ENCODE peak calls at places on chromosome X, in ten cellular contexts. One of them, this sample, is unnamed.

GRCh38 chrX:51804741-51805140 is 61.5 kb downstream of the GSPT2 start:
- DNase-seq in OCI-LY7: no peak
- DNase-seq in breast epithelium: no peak
- DNase-seq in MM.1S: no peak
- DNase-seq in ovary: no peak
- DNase-seq in lower lobe of right lung: no peak
- DNase-seq in CD8-positive, alpha-beta T cell: no peak
- DNase-seq in AG09309: no peak
- DNase-seq in heart right ventricle: no peak
- DNase-seq in right lobe of liver: no peak
- DNase-seq in this sample: no peak

GRCh38 chrX:14095702-14096101 is 66.0 kb upstream of the GEMIN8 start:
- DNase-seq in MM.1S: peak
- DNase-seq in heart right ventricle: peak
- DNase-seq in breast epithelium: peak
- DNase-seq in right lobe of liver: no peak
- DNase-seq in lower lobe of right lung: no peak
- DNase-seq in OCI-LY7: peak
- DNase-seq in AG09309: peak
- DNase-seq in ovary: peak
- DNase-seq in CD8-positive, alpha-beta T cell: peak
- DNase-seq in this sample: peak

GRCh38 chrX:15497865-15498264 is 2.7 kb upstream of the BMX start:
- DNase-seq in ovary: peak
- DNase-seq in right lobe of liver: peak
- DNase-seq in AG09309: no peak
- DNase-seq in lower lobe of right lung: no peak
- DNase-seq in MM.1S: peak
- DNase-seq in OCI-LY7: peak
- DNase-seq in CD8-positive, alpha-beta T cell: peak
- DNase-seq in heart right ventricle: peak
- DNase-seq in breast epithelium: no peak
- DNase-seq in this sample: peak

GRCh38 chrX:102765217-102765616 is 44.7 kb downstream of the GPRASP3 start:
- DNase-seq in CD8-positive, alpha-beta T cell: no peak
- DNase-seq in heart right ventricle: peak
- DNase-seq in MM.1S: no peak
- DNase-seq in right lobe of liver: no peak
- DNase-seq in breast epithelium: no peak
- DNase-seq in OCI-LY7: no peak
- DNase-seq in ovary: no peak
- DNase-seq in lower lobe of right lung: no peak
- DNase-seq in AG09309: peak
- DNase-seq in this sample: peak

GRCh38 chrX:100316987-100317386 is 93.1 kb downstream of the PCDH19 start:
- DNase-seq in MM.1S: no peak
- DNase-seq in heart right ventricle: peak
- DNase-seq in OCI-LY7: no peak
- DNase-seq in breast epithelium: no peak
- DNase-seq in ovary: no peak
- DNase-seq in AG09309: no peak
- DNase-seq in CD8-positive, alpha-beta T cell: no peak
- DNase-seq in lower lobe of right lung: peak
- DNase-seq in right lobe of liver: no peak
- DNase-seq in this sample: no peak

GRCh38 chrX:112766774-112767173 is 73.9 kb downstream of the AMOT start:
- DNase-seq in heart right ventricle: no peak
- DNase-seq in CD8-positive, alpha-beta T cell: no peak
- DNase-seq in lower lobe of right lung: no peak
- DNase-seq in MM.1S: no peak
- DNase-seq in right lobe of liver: no peak
- DNase-seq in AG09309: no peak
- DNase-seq in OCI-LY7: no peak
- DNase-seq in breast epithelium: no peak
- DNase-seq in ovary: no peak
- DNase-seq in this sample: no peak

GRCh38 chrX:16727637-16728036 is 8.2 kb downstream of the SYAP1 start:
- DNase-seq in right lobe of liver: no peak
- DNase-seq in AG09309: no peak
- DNase-seq in lower lobe of right lung: no peak
- DNase-seq in OCI-LY7: no peak
- DNase-seq in breast epithelium: no peak
- DNase-seq in ovary: no peak
- DNase-seq in CD8-positive, alpha-beta T cell: no peak
- DNase-seq in heart right ventricle: no peak
- DNase-seq in MM.1S: no peak
- DNase-seq in this sample: no peak

GRCh38 chrX:55196688-55197087 is 23.5 kb upstream of the PAGE5 start:
- DNase-seq in ovary: no peak
- DNase-seq in lower lobe of right lung: no peak
- DNase-seq in right lobe of liver: no peak
- DNase-seq in breast epithelium: no peak
- DNase-seq in MM.1S: no peak
- DNase-seq in OCI-LY7: no peak
- DNase-seq in CD8-positive, alpha-beta T cell: no peak
- DNase-seq in heart right ventricle: no peak
- DNase-seq in AG09309: no peak
- DNase-seq in this sample: no peak

GRCh38 chrX:31483336-31483735 is 411.5 kb upstream of the FTHL17 start:
- DNase-seq in MM.1S: no peak
- DNase-seq in OCI-LY7: no peak
- DNase-seq in heart right ventricle: no peak
- DNase-seq in ovary: no peak
- DNase-seq in lower lobe of right lung: no peak
- DNase-seq in CD8-positive, alpha-beta T cell: no peak
- DNase-seq in AG09309: peak
- DNase-seq in breast epithelium: peak
- DNase-seq in right lobe of liver: no peak
- DNase-seq in this sample: peak

GRCh38 chrX:103417370-103417769 is 41.0 kb downstream of the BEX3 start:
- DNase-seq in ovary: no peak
- DNase-seq in right lobe of liver: no peak
- DNase-seq in MM.1S: no peak
- DNase-seq in OCI-LY7: no peak
- DNase-seq in AG09309: no peak
- DNase-seq in CD8-positive, alpha-beta T cell: no peak
- DNase-seq in lower lobe of right lung: no peak
- DNase-seq in heart right ventricle: no peak
- DNase-seq in breast epithelium: no peak
- DNase-seq in this sample: no peak

GRCh38 chrX:153999359-154000037 is 20.2 kb downstream of the IRAK1 start:
- DNase-seq in MM.1S: no peak
- DNase-seq in breast epithelium: no peak
- DNase-seq in heart right ventricle: no peak
- DNase-seq in lower lobe of right lung: no peak
- DNase-seq in AG09309: no peak
- DNase-seq in right lobe of liver: no peak
- DNase-seq in OCI-LY7: no peak
- DNase-seq in CD8-positive, alpha-beta T cell: no peak
- DNase-seq in ovary: no peak
- DNase-seq in this sample: no peak

GRCh38 chrX:11893933-11894710 is 136.1 kb downstream of the MSL3 start:
- DNase-seq in MM.1S: no peak
- DNase-seq in right lobe of liver: no peak
- DNase-seq in OCI-LY7: no peak
- DNase-seq in breast epithelium: no peak
- DNase-seq in ovary: no peak
- DNase-seq in lower lobe of right lung: no peak
- DNase-seq in CD8-positive, alpha-beta T cell: no peak
- DNase-seq in AG09309: no peak
- DNase-seq in heart right ventricle: no peak
- DNase-seq in this sample: no peak

GRCh38 chrX:11886745-11887144 is 128.7 kb downstream of the MSL3 start:
- DNase-seq in breast epithelium: no peak
- DNase-seq in right lobe of liver: no peak
- DNase-seq in CD8-positive, alpha-beta T cell: no peak
- DNase-seq in OCI-LY7: no peak
- DNase-seq in lower lobe of right lung: no peak
- DNase-seq in ovary: no peak
- DNase-seq in MM.1S: no peak
- DNase-seq in heart right ventricle: no peak
- DNase-seq in AG09309: no peak
- DNase-seq in this sample: peak

GRCh38 chrX:11890843-11891514 is 132.9 kb downstream of the MSL3 start:
- DNase-seq in OCI-LY7: no peak
- DNase-seq in lower lobe of right lung: peak
- DNase-seq in MM.1S: no peak
- DNase-seq in right lobe of liver: no peak
- DNase-seq in ovary: no peak
- DNase-seq in CD8-positive, alpha-beta T cell: no peak
- DNase-seq in heart right ventricle: peak
- DNase-seq in breast epithelium: peak
- DNase-seq in AG09309: no peak
- DNase-seq in this sample: no peak

GRCh38 chrX:11887175-11887574 is 129.1 kb downstream of the MSL3 start:
- DNase-seq in lower lobe of right lung: no peak
- DNase-seq in ovary: no peak
- DNase-seq in right lobe of liver: no peak
- DNase-seq in CD8-positive, alpha-beta T cell: no peak
- DNase-seq in breast epithelium: no peak
- DNase-seq in AG09309: no peak
- DNase-seq in MM.1S: no peak
- DNase-seq in heart right ventricle: no peak
- DNase-seq in OCI-LY7: no peak
- DNase-seq in this sample: no peak

GRCh38 chrX:11888421-11888820 is 130.4 kb downstream of the MSL3 start:
- DNase-seq in heart right ventricle: no peak
- DNase-seq in lower lobe of right lung: no peak
- DNase-seq in AG09309: no peak
- DNase-seq in CD8-positive, alpha-beta T cell: no peak
- DNase-seq in ovary: no peak
- DNase-seq in OCI-LY7: no peak
- DNase-seq in breast epithelium: no peak
- DNase-seq in MM.1S: no peak
- DNase-seq in right lobe of liver: no peak
- DNase-seq in this sample: no peak
- TF ChIP-seq CTCF in heart right ventricle: no peak
- TF ChIP-seq CTCF in lower lobe of right lung: no peak
- TF ChIP-seq CTCF in AG09309: no peak
- TF ChIP-seq CTCF in CD8-positive, alpha-beta T cell: no peak
- TF ChIP-seq CTCF in ovary: no peak
- TF ChIP-seq CTCF in OCI-LY7: no peak
- TF ChIP-seq CTCF in breast epithelium: no peak
- TF ChIP-seq CTCF in MM.1S: no peak
- TF ChIP-seq CTCF in right lobe of liver: no peak
- TF ChIP-seq CTCF in this sample: no peak

GRCh38 chrX:114964374-114964773 is 53.0 kb downstream of the IL13RA2 start:
- DNase-seq in MM.1S: no peak
- DNase-seq in ovary: no peak
- DNase-seq in OCI-LY7: no peak
- DNase-seq in right lobe of liver: no peak
- DNase-seq in heart right ventricle: no peak
- DNase-seq in AG09309: no peak
- DNase-seq in CD8-positive, alpha-beta T cell: no peak
- DNase-seq in breast epithelium: no peak
- DNase-seq in lower lobe of right lung: no peak
- DNase-seq in this sample: peak

GRCh38 chrX:114962209-114962608 is 55.2 kb downstream of the IL13RA2 start:
- DNase-seq in right lobe of liver: no peak
- DNase-seq in AG09309: no peak
- DNase-seq in MM.1S: no peak
- DNase-seq in ovary: no peak
- DNase-seq in lower lobe of right lung: no peak
- DNase-seq in CD8-positive, alpha-beta T cell: no peak
- DNase-seq in heart right ventricle: no peak
- DNase-seq in breast epithelium: no peak
- DNase-seq in OCI-LY7: no peak
- DNase-seq in this sample: no peak

DNA sequence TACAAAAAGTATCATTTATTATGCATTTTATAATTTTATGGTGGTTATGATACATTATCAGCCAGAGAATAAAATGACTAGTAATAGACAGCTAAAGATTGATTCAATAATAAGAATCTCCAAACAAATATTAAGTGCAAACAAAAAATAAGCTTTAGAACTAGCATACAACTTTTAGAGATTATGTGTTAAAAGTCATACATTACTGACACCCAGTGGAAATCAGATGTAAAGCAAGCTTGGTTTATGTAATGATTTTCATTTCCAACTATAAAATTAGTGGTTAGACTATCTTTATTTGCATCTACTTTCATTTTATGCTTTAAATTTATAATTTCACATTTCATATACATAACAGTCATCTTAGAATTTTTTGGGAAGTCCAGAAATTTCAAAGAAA is 57.7 kb downstream of the IL13RA2 start:
- DNase-seq in ovary: no peak
- DNase-seq in MM.1S: peak
- DNase-seq in heart right ventricle: no peak
- DNase-seq in right lobe of liver: no peak
- DNase-seq in OCI-LY7: no peak
- DNase-seq in breast epithelium: no peak
- DNase-seq in CD8-positive, alpha-beta T cell: no peak
- DNase-seq in AG09309: no peak
- DNase-seq in lower lobe of right lung: no peak
- DNase-seq in this sample: no peak
- TF ChIP-seq CTCF in ovary: no peak
- TF ChIP-seq CTCF in MM.1S: peak
- TF ChIP-seq CTCF in heart right ventricle: no peak
- TF ChIP-seq CTCF in right lobe of liver: peak
- TF ChIP-seq CTCF in OCI-LY7: peak
- TF ChIP-seq CTCF in breast epithelium: peak
- TF ChIP-seq CTCF in CD8-positive, alpha-beta T cell: no peak
- TF ChIP-seq CTCF in AG09309: peak
- TF ChIP-seq CTCF in lower lobe of right lung: peak
- TF ChIP-seq CTCF in this sample: peak

GRCh38 chrX:56974408-56974807 is 20.9 kb downstream of the SPIN3 start:
- DNase-seq in heart right ventricle: no peak
- DNase-seq in MM.1S: no peak
- DNase-seq in OCI-LY7: no peak
- DNase-seq in AG09309: no peak
- DNase-seq in CD8-positive, alpha-beta T cell: no peak
- DNase-seq in breast epithelium: no peak
- DNase-seq in ovary: no peak
- DNase-seq in right lobe of liver: no peak
- DNase-seq in lower lobe of right lung: no peak
- DNase-seq in this sample: no peak

GRCh38 chrX:56975611-56976010 is 19.7 kb downstream of the SPIN3 start:
- DNase-seq in MM.1S: no peak
- DNase-seq in lower lobe of right lung: no peak
- DNase-seq in AG09309: no peak
- DNase-seq in heart right ventricle: no peak
- DNase-seq in ovary: no peak
- DNase-seq in breast epithelium: no peak
- DNase-seq in right lobe of liver: no peak
- DNase-seq in CD8-positive, alpha-beta T cell: no peak
- DNase-seq in OCI-LY7: peak
- DNase-seq in this sample: no peak

GRCh38 chrX:56978172-56978571 is 17.2 kb downstream of the SPIN3 start:
- DNase-seq in MM.1S: peak
- DNase-seq in breast epithelium: peak
- DNase-seq in OCI-LY7: peak
- DNase-seq in ovary: no peak
- DNase-seq in AG09309: no peak
- DNase-seq in lower lobe of right lung: no peak
- DNase-seq in CD8-positive, alpha-beta T cell: peak
- DNase-seq in right lobe of liver: no peak
- DNase-seq in heart right ventricle: peak
- DNase-seq in this sample: peak
- TF ChIP-seq CTCF in MM.1S: peak
- TF ChIP-seq CTCF in breast epithelium: peak
- TF ChIP-seq CTCF in OCI-LY7: peak
- TF ChIP-seq CTCF in ovary: no peak
- TF ChIP-seq CTCF in AG09309: peak
- TF ChIP-seq CTCF in lower lobe of right lung: peak
- TF ChIP-seq CTCF in CD8-positive, alpha-beta T cell: peak
- TF ChIP-seq CTCF in right lobe of liver: peak
- TF ChIP-seq CTCF in heart right ventricle: peak
- TF ChIP-seq CTCF in this sample: peak

GRCh38 chrX:150536455-150537116 is 31.8 kb upstream of the MTM1 start:
- DNase-seq in AG09309: no peak
- DNase-seq in CD8-positive, alpha-beta T cell: no peak
- DNase-seq in MM.1S: no peak
- DNase-seq in ovary: no peak
- DNase-seq in OCI-LY7: no peak
- DNase-seq in lower lobe of right lung: no peak
- DNase-seq in heart right ventricle: no peak
- DNase-seq in breast epithelium: no peak
- DNase-seq in right lobe of liver: no peak
- DNase-seq in this sample: no peak
- TF ChIP-seq CTCF in AG09309: no peak
- TF ChIP-seq CTCF in CD8-positive, alpha-beta T cell: no peak
- TF ChIP-seq CTCF in MM.1S: peak
- TF ChIP-seq CTCF in ovary: no peak
- TF ChIP-seq CTCF in OCI-LY7: no peak
- TF ChIP-seq CTCF in lower lobe of right lung: peak
- TF ChIP-seq CTCF in heart right ventricle: no peak
- TF ChIP-seq CTCF in breast epithelium: no peak
- TF ChIP-seq CTCF in right lobe of liver: peak
- TF ChIP-seq CTCF in this sample: peak